ENCODE peak calls at places on chromosomes 16 and 17, in five cellular contexts. O is adrenal gland, T is IMR-90, P is GM23338, U is heart left ventricle. Q is an unnamed sample.

GRCh38 chr17:17365476-17366110 is 62.4 kb downstream of the NT5M start:
- DNase-seq in O (no peak), T (no peak), P (no peak), U (no peak), Q (no peak)

GRCh38 chr17:45160505-45161287 is 979 bp upstream of the HEXIM2 start:
- DNase-seq in O (peak), T (peak), P (peak), U (peak), Q (peak)

GRCh38 chr17:35879748-35880654 is at the start of gene CCL5:
- DNase-seq in O (no peak), T (peak), P (no peak), U (no peak), Q (no peak)

GRCh38 chr17:51371732-51372151 is 111.4 kb downstream of the UTP18 start:
- DNase-seq in O (peak), T (peak), P (peak), U (no peak), Q (peak)

GRCh38 chr16:69084301-69084700 is 21.2 kb upstream of the HAS3 start:
- DNase-seq in O (no peak), T (peak), P (no peak), U (no peak), Q (no peak)

GRCh38 chr16:31507617-31507928 is 618 bp downstream of the RUSF1 start:
- DNase-seq in O (no peak), T (no peak), P (no peak), U (no peak), Q (no peak)

GRCh38 chr16:10957771-10958486 is 13.6 kb downstream of the CLEC16A start:
- DNase-seq in O (no peak), T (peak), P (no peak), U (no peak), Q (no peak)

GRCh38 chr16:12440233-12440530 is 363.5 kb downstream of the CPPED1 start:
- DNase-seq in O (no peak), T (peak), P (no peak), U (no peak), Q (no peak)

GRCh38 chr17:218711-219110 is 37.3 kb upstream of the DOC2B start:
- DNase-seq in O (peak), T (no peak), P (no peak), U (no peak), Q (no peak)

GRCh38 chr16:11949527-11949926 is 7.7 kb upstream of the NPIPB2 start:
- DNase-seq in O (peak), T (peak), P (peak), U (peak), Q (peak)

GRCh38 chr16:49652441-49653175 is 203.3 kb downstream of the ZNF423 start:
- DNase-seq in O (peak), T (no peak), P (no peak), U (peak), Q (peak)
- TF ChIP-seq CTCF in O (no peak), T (no peak), P (no peak), U (no peak), Q (no peak)

GRCh38 chr17:61415374-61416210 is 15.9 kb downstream of the TBX2 start:
- DNase-seq in O (no peak), T (peak), P (no peak), U (no peak), Q (no peak)

GRCh38 chr17:61418433-61418832 is 18.8 kb downstream of the TBX2 start:
- DNase-seq in O (no peak), T (no peak), P (no peak), U (no peak), Q (no peak)

GRCh38 chr17:61414936-61415251 is 15.3 kb downstream of the TBX2 start:
- DNase-seq in O (no peak), T (no peak), P (no peak), U (no peak), Q (no peak)

GRCh38 chr17:61416211-61416539 is 16.5 kb downstream of the TBX2 start:
- DNase-seq in O (no peak), T (no peak), P (no peak), U (no peak), Q (no peak)

DNA sequence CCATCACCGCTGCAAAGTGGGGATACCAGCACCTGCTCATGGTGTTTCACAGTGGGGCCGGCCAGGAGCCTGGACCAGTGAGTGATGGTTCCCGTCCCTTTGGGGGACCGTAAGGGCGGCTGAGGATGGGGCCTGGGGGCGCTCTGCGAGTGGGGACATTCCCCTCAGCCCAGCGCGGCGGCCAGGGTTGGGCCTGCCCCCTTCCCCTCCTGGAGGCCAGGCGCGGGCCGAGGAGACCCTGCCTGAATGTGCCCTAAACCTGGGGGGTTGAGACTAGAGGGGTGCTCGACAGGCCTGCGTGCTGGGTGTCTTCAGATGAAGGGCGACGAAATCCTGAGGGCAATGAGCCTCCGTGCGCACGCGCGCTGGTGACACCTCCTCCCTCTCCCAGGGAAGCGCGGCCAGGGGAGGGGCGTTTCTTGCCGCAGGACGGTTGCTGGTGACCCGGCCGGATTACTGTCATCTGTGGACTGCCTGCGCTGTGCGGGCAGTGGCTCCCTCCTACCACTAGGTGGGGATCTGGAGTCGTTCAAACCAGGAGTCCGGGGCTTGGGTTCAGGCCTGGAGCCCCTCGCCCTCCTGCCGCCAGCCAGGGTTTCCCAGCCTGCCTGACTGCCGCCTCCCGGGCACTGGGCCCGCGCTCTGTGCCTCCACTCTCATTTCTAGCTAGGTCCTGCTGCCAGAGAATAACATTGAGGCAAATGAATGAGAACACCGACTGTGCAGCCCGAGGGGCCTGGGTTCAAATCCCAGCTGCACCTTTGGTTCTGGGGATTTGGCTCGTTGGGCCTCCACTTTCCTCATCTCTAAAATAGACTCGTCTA is 17.1 kb downstream of the TBX2 start:
- DNase-seq in O (peak), T (peak), P (peak), U (peak), Q (peak)
- H3K4me3 ChIP-seq in O (no peak), T (no peak), P (peak), U (no peak), Q (peak)

GRCh38 chr16:25026621-25027020 is 11.5 kb upstream of the ARHGAP17 start:
- DNase-seq in O (no peak), T (no peak), P (no peak), U (no peak), Q (no peak)
- TF ChIP-seq CTCF in O (no peak), T (no peak), P (no peak), U (no peak), Q (no peak)

GRCh38 chr17:80141463-80142165 is 5.3 kb downstream of the EIF4A3 start:
- DNase-seq in O (no peak), T (no peak), P (no peak), U (no peak), Q (no peak)
- H3K4me3 ChIP-seq in O (no peak), T (no peak), P (no peak), U (no peak), Q (no peak)

GRCh38 chr16:58417035-58417434 is 24.8 kb downstream of the GINS3 start:
- DNase-seq in O (no peak), T (no peak), P (no peak), U (no peak), Q (no peak)
- TF ChIP-seq CTCF in O (no peak), T (no peak), P (no peak), U (no peak), Q (no peak)

GRCh38 chr16:54926166-54926838 is 4.4 kb upstream of the IRX5 start:
- DNase-seq in O (no peak), T (peak), P (no peak), U (no peak), Q (peak)
- H3K4me3 ChIP-seq in O (no peak), T (no peak), P (no peak), U (no peak), Q (no peak)

GRCh38 chr17:59160203-59161025 is 4.9 kb downstream of the PRR11 start:
- DNase-seq in O (no peak), T (no peak), P (no peak), U (no peak), Q (no peak)
- TF ChIP-seq CTCF in O (no peak), T (no peak), P (no peak), U (no peak), Q (no peak)

GRCh38 chr16:17463335-17463734 is 7.4 kb downstream of the XYLT1 start:
- DNase-seq in O (no peak), T (no peak), P (no peak), U (no peak), Q (no peak)
- H3K4me3 ChIP-seq in O (no peak), T (no peak), P (no peak), U (no peak), Q (no peak)

GRCh38 chr16:56245197-56245596 is 53.9 kb downstream of the GNAO1 start:
- DNase-seq in O (no peak), T (peak), P (no peak), U (no peak), Q (no peak)

GRCh38 chr16:56247808-56248207 is 56.5 kb downstream of the GNAO1 start:
- DNase-seq in O (no peak), T (no peak), P (no peak), U (no peak), Q (no peak)

GRCh38 chr16:56244612-56245011 is 53.3 kb downstream of the GNAO1 start:
- DNase-seq in O (no peak), T (no peak), P (no peak), U (no peak), Q (no peak)

GRCh38 chr16:56247018-56247417 is 55.7 kb downstream of the GNAO1 start:
- DNase-seq in O (no peak), T (no peak), P (no peak), U (no peak), Q (no peak)

GRCh38 chr16:56246051-56246817 is 54.9 kb downstream of the GNAO1 start:
- DNase-seq in O (peak), T (peak), P (peak), U (no peak), Q (no peak)
- TF ChIP-seq CTCF in O (no peak), T (no peak), P (no peak), U (no peak), Q (no peak)

Q was measured in astrocyte of the spinal cord.